ENCODE peak calls at places on chromosomes 12 and 14, in four cellular contexts. N is H9, E is neuronal stem cell, V is IMR-90. R is an unnamed sample.

GRCh38 chr14:52937869-52938268 is 13.0 kb downstream of the FERMT2 start:
- DNase-seq in E (no peak), V (no peak), N (no peak), R (no peak)

GRCh38 chr12:50066402-50066801 is 9.0 kb downstream of the ASIC1 start:
- DNase-seq in E (no peak), V (peak; percentile 90), N (peak; percentile 79), R (peak; percentile 91)

GRCh38 chr12:58140395-58140794 is 199.0 kb downstream of the ATP23 start:
- DNase-seq in N (no peak), V (no peak), E (no peak), R (peak; percentile 4)

GRCh38 chr14:24185015-24185414 is 3.6 kb downstream of the IPO4 start:
- DNase-seq in N (no peak), V (no peak), E (no peak), R (no peak)

GRCh38 chr12:27081668-27082091 is 698 bp downstream of the C12orf71 start:
- DNase-seq in E (no peak), V (peak; percentile 15), N (peak; percentile 76), R (peak; percentile 21)

GRCh38 chr14:56708704-56709103 is 101.6 kb downstream of the OTX2 start:
- DNase-seq in V (no peak), E (no peak), N (no peak), R (no peak)

GRCh38 chr14:95265106-95266094 is 54.3 kb downstream of the CLMN start:
- DNase-seq in E (no peak), N (peak; percentile 17), V (peak; percentile 93), R (peak; percentile 95)

GRCh38 chr14:28875937-28876910 is 109.6 kb downstream of the FOXG1 start:
- DNase-seq in E (peak; percentile 3), N (no peak), V (no peak), R (no peak)

GRCh38 chr14:25607095-25607657 is 557.2 kb upstream of the STXBP6 start:
- DNase-seq in V (no peak), N (no peak), E (no peak), R (no peak)

GRCh38 chr12:84276215-84276614 is 636.4 kb downstream of the SLC6A15 start:
- DNase-seq in N (no peak), E (no peak), V (peak; percentile 0), R (no peak)

GRCh38 chr12:46358791-46359666 is 13.5 kb downstream of the SLC38A2 start:
- DNase-seq in V (no peak), E (no peak), N (no peak), R (no peak)

GRCh38 chr14:98953544-98954346 is 318.3 kb downstream of the BCL11B start:
- DNase-seq in N (peak; percentile 22), V (no peak), E (no peak), R (peak; percentile 26)

GRCh38 chr14:29126361-29126760 is 359.8 kb downstream of the FOXG1 start:
- DNase-seq in V (peak; percentile 8), E (no peak), N (no peak), R (peak; percentile 58)

GRCh38 chr12:74043343-74043742 is 494.3 kb upstream of the ATXN7L3B start:
- DNase-seq in V (no peak), N (no peak), E (no peak), R (peak; percentile 91)

GRCh38 chr14:78182722-78183121 is 12.5 kb downstream of the NRXN3 start:
- DNase-seq in E (no peak), V (no peak), N (no peak), R (no peak)

GRCh38 chr12:765861-766260 is 13.5 kb downstream of the WNK1 start:
- DNase-seq in E (no peak), V (no peak), N (no peak), R (no peak)

GRCh38 chr12:1974812-1975211 is 29.4 kb downstream of the DCP1B start:
- DNase-seq in V (no peak), E (no peak), N (no peak), R (no peak)

GRCh38 chr14:101499513-101499912 is 61.8 kb upstream of the DIO3 start:
- DNase-seq in E (no peak), N (peak; percentile 5), V (no peak), R (no peak)

GRCh38 chr14:79544671-79545070 is 666.6 kb downstream of the DIO2 start:
- DNase-seq in N (no peak), V (peak; percentile 95), E (no peak), R (peak; percentile 40)

GRCh38 chr14:91029451-91030217 is 30.8 kb downstream of the RPS6KA5 start:
- DNase-seq in E (no peak), N (no peak), V (no peak), R (no peak)
- H2BK120ac ChIP-seq in E (no peak overlapping the region), N (no peak overlapping the region), V (no peak overlapping the region), R (no peak overlapping the region)

GRCh38 chr12:106962291-106962690 is 6.6 kb downstream of the TMEM263 start:
- DNase-seq in V (no peak), E (no peak), N (no peak), R (no peak)
- H2AFZ ChIP-seq in V (no peak overlapping the region), E (no peak overlapping the region), N (no peak overlapping the region), R (no peak overlapping the region)

GRCh38 chr12:53048780-53049401 is 974 bp upstream of the TNS2 start:
- DNase-seq in E (no peak), N (peak; percentile 83), V (peak; percentile 62), R (no peak)

GRCh38 chr12:53049582-53050318 is at the start of gene TNS2:
- DNase-seq in E (no peak), V (peak; percentile 40), N (peak; percentile 88), R (no peak)

GRCh38 chr12:53051058-53051880 is 1.4 kb downstream of the TNS2 start:
- DNase-seq in N (no peak), E (no peak), V (peak; percentile 70), R (peak; percentile 21)

GRCh38 chr12:53051881-53052412 is 2.1 kb downstream of the TNS2 start:
- DNase-seq in N (no peak), V (no peak), E (no peak), R (no peak)

GRCh38 chr12:53050426-53051057 is 677 bp downstream of the TNS2 start:
- DNase-seq in E (no peak), V (no peak), N (no peak), R (no peak)
- H2BK5ac ChIP-seq in E (no peak overlapping the region), V (peak overlapping the region; percentile 99), N (no peak overlapping the region), R (no peak overlapping the region)

GRCh38 chr14:69712217-69712565 is 54.8 kb upstream of the SRSF5 start:
- DNase-seq in V (no peak), N (no peak), E (no peak), R (no peak)

GRCh38 chr14:69711471-69712216 is 55.3 kb upstream of the SRSF5 start:
- DNase-seq in E (no peak), N (no peak), V (no peak), R (no peak)

GRCh38 chr14:69712637-69713088 is 54.3 kb upstream of the SRSF5 start:
- DNase-seq in E (no peak), N (peak; percentile 73), V (no peak), R (no peak)

GRCh38 chr14:69713976-69714716 is 52.8 kb upstream of the SRSF5 start:
- DNase-seq in E (no peak), V (no peak), N (no peak), R (no peak)

GRCh38 chr14:69713127-69713800 is 53.7 kb upstream of the SRSF5 start:
- DNase-seq in E (peak; percentile 45), V (no peak), N (peak; percentile 88), R (no peak)
- H2BK120ac ChIP-seq in E (peak overlapping the region; percentile 81), V (peak overlapping the region; percentile 60), N (peak overlapping the region; percentile 27), R (peak overlapping the region; percentile 70)

GRCh38 chr14:50603565-50603964 is 43.6 kb downstream of the ATL1 start:
- DNase-seq in V (peak; percentile 43), E (no peak), N (no peak), R (no peak)

GRCh38 chr14:50608302-50608851 is 48.4 kb downstream of the ATL1 start:
- DNase-seq in N (no peak), V (no peak), E (no peak), R (no peak)

GRCh38 chr14:50602035-50602434 is 42.1 kb downstream of the ATL1 start:
- DNase-seq in V (no peak), N (no peak), E (no peak), R (peak; percentile 2)

GRCh38 chr14:50607181-50607580 is 47.2 kb downstream of the ATL1 start:
- DNase-seq in E (no peak), V (peak; percentile 63), N (no peak), R (no peak)

DNA sequence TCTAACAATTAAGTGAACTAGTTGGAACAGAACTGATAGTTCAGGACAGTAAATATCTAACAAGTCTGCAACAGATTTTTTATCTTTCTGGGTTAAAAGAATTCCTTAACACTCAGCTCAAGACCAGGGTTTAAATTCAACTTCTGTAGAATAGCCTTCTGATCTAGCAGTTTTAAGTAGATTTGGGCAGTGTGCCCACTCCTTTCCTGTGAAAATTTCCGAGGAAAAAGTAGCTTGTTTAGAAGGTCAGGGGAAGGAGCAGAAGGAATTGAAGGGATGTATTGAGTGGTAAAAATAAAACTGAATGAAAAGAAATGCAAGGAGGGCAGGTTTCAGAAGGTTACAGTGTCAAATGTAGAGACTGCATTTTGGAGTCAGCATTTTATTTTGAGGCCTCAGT is 45.8 kb downstream of the ATL1 start:
- DNase-seq in E (no peak), V (peak; percentile 39), N (no peak), R (no peak)
- H2AFZ ChIP-seq in E (no peak overlapping the region), V (no peak overlapping the region), N (no peak overlapping the region), R (no peak overlapping the region)

GRCh38 chr14:89339579-89339978 is 77.5 kb downstream of the FOXN3 start:
- DNase-seq in N (no peak), E (no peak), V (no peak), R (no peak)
- H2BK5ac ChIP-seq in N (no peak overlapping the region), E (no peak overlapping the region), V (peak overlapping the region; percentile 59), R (no peak overlapping the region)

DNA sequence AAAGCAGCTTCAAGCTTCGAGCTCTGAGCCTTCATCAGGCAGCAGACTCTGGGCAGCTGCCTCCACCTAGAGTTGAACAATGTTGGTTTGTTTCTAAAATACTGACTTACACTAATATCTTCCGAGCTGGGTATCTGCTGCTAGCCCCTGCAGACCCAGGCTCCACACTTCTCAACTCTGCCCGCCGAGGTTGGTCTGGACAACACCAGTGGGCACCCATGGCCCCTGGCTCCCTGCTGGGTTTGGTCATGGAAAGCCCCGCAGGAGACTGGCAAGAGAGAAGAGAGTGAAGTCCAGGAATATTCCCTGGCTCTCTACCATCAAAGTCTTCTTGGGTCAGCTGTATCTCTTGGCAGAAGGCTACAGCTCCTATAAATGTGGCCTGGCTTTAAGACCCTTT is 214.2 kb upstream of the TMEM132C start:
- DNase-seq in N (no peak), V (no peak), E (no peak), R (no peak)
- H2BK120ac ChIP-seq in N (no peak overlapping the region), V (no peak overlapping the region), E (no peak overlapping the region), R (no peak overlapping the region)

R was measured in trophoblast cell.